ENCODE peak calls at places on chromosomes 5 and 9, in four cellular contexts. E is activated T-cell treated with anti-CD3 and anti-CD28 coated beads for 24 hours; P is stimulated activated CD4-positive, alpha-beta T cell treated with anti-CD3 and anti-CD28 coated beads, Interleukin-15, amount 100 ng/mL, for 1 hour; M is AML-193. C is an unnamed sample.

GRCh38 chr5:169893586-169893985 is 86.7 kb downstream of the INSYN2B start:
- DNase-seq in E (no peak), P (no peak), M (no peak), C (no peak)

GRCh38 chr5:5592541-5592940 is 170.1 kb downstream of the ICE1 start:
- DNase-seq in E (no peak), P (no peak), M (no peak), C (no peak)

GRCh38 chr5:1437452-1437851 is 7.8 kb downstream of the SLC6A3 start:
- DNase-seq in E (no peak), P (no peak), M (no peak), C (no peak)

GRCh38 chr9:108546223-108546622 is 309.6 kb downstream of the ACTL7B start:
- DNase-seq in E (no peak), P (no peak), M (no peak), C (no peak)

GRCh38 chr5:89703799-89704198 is 705.8 kb downstream of the CETN3 start:
- DNase-seq in E (no peak), P (no peak), M (no peak), C (no peak)

GRCh38 chr5:40791715-40792139 is 6.4 kb downstream of the PRKAA1 start:
- DNase-seq in E (no peak), P (no peak), M (no peak), C (no peak)

GRCh38 chr5:32837211-32837610 is 126.1 kb downstream of the NPR3 start:
- DNase-seq in E (no peak), P (no peak), M (no peak), C (no peak)

GRCh38 chr5:9789818-9790217 is 159.7 kb upstream of the TAS2R1 start:
- DNase-seq in E (no peak), P (no peak), M (no peak), C (no peak)

GRCh38 chr9:131727184-131727785 is 12.6 kb downstream of the RAPGEF1 start:
- DNase-seq in E (no peak), P (no peak), M (no peak), C (no peak)

GRCh38 chr5:43560128-43560527 is 3.3 kb upstream of the PAIP1 start:
- DNase-seq in E (no peak), P (no peak), M (no peak), C (no peak)

GRCh38 chr5:6727231-6727630 is 14.0 kb downstream of the TENT4A start:
- DNase-seq in E (no peak), P (no peak), M (no peak), C (no peak)

GRCh38 chr5:100840364-100840763 is 62.7 kb downstream of the ST8SIA4 start:
- DNase-seq in E (peak; percentile 21), P (no peak), M (peak; percentile 73), C (no peak)

GRCh38 chr5:122310886-122311285 is 1.2 kb upstream of the SNCAIP start:
- DNase-seq in E (no peak), P (no peak), M (no peak), C (no peak)

GRCh38 chr5:32687167-32687831 is 23.8 kb upstream of the NPR3 start:
- DNase-seq in E (no peak), P (no peak), M (no peak), C (no peak)

GRCh38 chr5:181190711-181191525 is 14.1 kb downstream of the TRIM7 start:
- DNase-seq in E (no peak), P (peak; percentile 33), M (no peak), C (no peak)

GRCh38 chr5:166724284-166724683 is 1567.2 kb upstream of the WWC1 start:
- DNase-seq in E (no peak), P (no peak), M (no peak), C (no peak)

GRCh38 chr5:32168460-32169033 is 5.6 kb downstream of the GOLPH3 start:
- DNase-seq in E (no peak), P (no peak), M (no peak), C (no peak)

GRCh38 chr9:93427655-93428379 is 23.7 kb upstream of the FAM120A start:
- DNase-seq in E (no peak), P (no peak), M (no peak), C (no peak)

GRCh38 chr5:73748510-73749410 is 122.8 kb downstream of the ARHGEF28 start:
- DNase-seq in E (no peak), P (no peak), M (no peak), C (no peak)

GRCh38 chr5:146388418-146388817 is 49.8 kb downstream of the POU4F3 start:
- DNase-seq in E (no peak), P (no peak), M (no peak), C (no peak)

GRCh38 chr5:68028131-68028727 is 187.3 kb upstream of the PIK3R1 start:
- DNase-seq in E (no peak), P (no peak), M (no peak), C (no peak)

GRCh38 chr5:53091304-53091703 is 18.3 kb downstream of the MOCS2 start:
- DNase-seq in E (no peak), P (no peak), M (no peak), C (no peak)

GRCh38 chr9:76161546-76161945 is 232.7 kb downstream of the RFK start:
- DNase-seq in E (no peak), P (no peak), M (no peak), C (no peak)

GRCh38 chr9:114098021-114098659 is 952 bp downstream of the KIF12 start:
- DNase-seq in E (no peak), P (peak; percentile 9), M (no peak), C (no peak)

GRCh38 chr5:75512383-75513074 is 838 bp downstream of the POLK start:
- DNase-seq in E (no peak), P (no peak), M (peak; percentile 19), C (no peak)

GRCh38 chr5:3325206-3325605 is 270.4 kb upstream of the IRX1 start:
- DNase-seq in E (no peak), P (no peak), M (no peak), C (no peak)

GRCh38 chr9:114908104-114908621 is 22.2 kb downstream of the TNFSF8 start:
- DNase-seq in E (no peak), P (no peak), M (no peak), C (no peak)

GRCh38 chr5:170307575-170308465 is 10.2 kb upstream of the LCP2 start:
- DNase-seq in E (no peak), P (no peak), M (peak; percentile 46), C (no peak)

GRCh38 chr9:34457266-34458012 is 931 bp downstream of the FAM219A start:
- DNase-seq in E (no peak), P (no peak), M (no peak), C (no peak)

GRCh38 chr9:34796924-34797323 is 87.0 kb upstream of the CCL21 start:
- DNase-seq in E (no peak), P (no peak), M (no peak), C (no peak)

GRCh38 chr5:77781076-77781475 is 4.9 kb upstream of the TBCA start:
- DNase-seq in E (no peak), P (no peak), M (no peak), C (no peak)

GRCh38 chr9:82332774-82333152 is 344.2 kb downstream of the SPATA31D1 start:
- DNase-seq in E (no peak), P (no peak), M (no peak), C (no peak)

GRCh38 chr5:150801117-150801927 is 22.8 kb downstream of the SMIM3 start:
- DNase-seq in E (no peak), P (no peak), M (peak; percentile 74), C (no peak)

GRCh38 chr9:127033784-127034183 is 88.7 kb downstream of the ANGPTL2 start:
- DNase-seq in E (no peak), P (no peak), M (no peak), C (no peak)

GRCh38 chr9:37542895-37543294 is 33.3 kb downstream of the FBXO10 start:
- DNase-seq in E (no peak), P (no peak), M (no peak), C (no peak)

C was measured in stimulated activated naive CD4-positive, alpha-beta T cell treated with Interleukin-2 at 50 U/mL for 16 hours.